ENCODE peak calls at places on chromosomes 1 and 21, in four cellular contexts. G, P, T and R are unnamed samples.

GRCh38 chr1:212487286-212487685 is 54.6 kb downstream of the NENF start:
- DNase-seq in G (no peak), P (no peak), T (no peak), R (peak)

GRCh38 chr1:151443846-151444790 is 15.2 kb downstream of the POGZ start:
- DNase-seq in G (peak), P (peak), T (peak), R (peak)

GRCh38 chr1:89866568-89866967 is 45.7 kb downstream of the LRRC8D start:
- DNase-seq in G (no peak), P (no peak), T (no peak), R (no peak)

GRCh38 chr1:95953005-95953404 is 719.0 kb downstream of the RWDD3 start:
- DNase-seq in G (no peak), P (peak), T (peak), R (peak)

GRCh38 chr21:38562182-38562581 is 63.9 kb upstream of the ERG start:
- DNase-seq in G (no peak), P (no peak), T (no peak), R (no peak)

GRCh38 chr1:247548847-247549246 is at the start of gene GCSAML:
- DNase-seq in G (no peak), P (no peak), T (no peak), R (no peak)

GRCh38 chr21:37139154-37139553 is 66.1 kb downstream of the TTC3 start:
- DNase-seq in G (no peak), P (no peak), T (no peak), R (peak)

GRCh38 chr1:28067523-28068090 is 20.8 kb downstream of the EYA3 start:
- DNase-seq in G (no peak), P (no peak), T (peak), R (no peak)

GRCh38 chr21:32958288-32958992 is 67.3 kb upstream of the OLIG2 start:
- DNase-seq in G (no peak), P (peak), T (no peak), R (no peak)

GRCh38 chr1:201215531-201216357 is 25.1 kb downstream of the IGFN1 start:
- DNase-seq in G (no peak), P (no peak), T (no peak), R (no peak)

GRCh38 chr1:183308719-183309118 is 109.5 kb downstream of the NMNAT2 start:
- DNase-seq in G (no peak), P (no peak), T (no peak), R (no peak)

GRCh38 chr1:175220853-175221547 is 28.4 kb upstream of the KIAA0040 start:
- DNase-seq in G (no peak), P (no peak), T (no peak), R (no peak)

GRCh38 chr1:8905582-8906191 is 27.2 kb upstream of the ENO1 start:
- DNase-seq in G (no peak), P (no peak), T (no peak), R (no peak)

GRCh38 chr1:45512641-45513054 is 9.0 kb downstream of the PRDX1 start:
- DNase-seq in G (peak), P (peak), T (peak), R (peak)

GRCh38 chr21:20592482-20592881 is 405.7 kb upstream of the NCAM2 start:
- DNase-seq in G (no peak), P (no peak), T (no peak), R (no peak)

GRCh38 chr21:15857740-15858139 is 128.0 kb downstream of the USP25 start:
- DNase-seq in G (no peak), P (no peak), T (no peak), R (no peak)

GRCh38 chr1:45953934-45954333 is 150.5 kb downstream of the MAST2 start:
- DNase-seq in G (no peak), P (peak), T (peak), R (peak)

GRCh38 chr21:45357436-45358260 is 47.3 kb upstream of the COL18A1 start:
- DNase-seq in G (no peak), P (no peak), T (no peak), R (no peak)

GRCh38 chr1:198328458-198329032 is 171.7 kb downstream of the NEK7 start:
- DNase-seq in G (no peak), P (no peak), T (no peak), R (no peak)

GRCh38 chr1:112840631-112841624 is 115.1 kb downstream of the SLC16A1 start:
- DNase-seq in G (no peak), P (no peak), T (no peak), R (no peak)

DNA sequence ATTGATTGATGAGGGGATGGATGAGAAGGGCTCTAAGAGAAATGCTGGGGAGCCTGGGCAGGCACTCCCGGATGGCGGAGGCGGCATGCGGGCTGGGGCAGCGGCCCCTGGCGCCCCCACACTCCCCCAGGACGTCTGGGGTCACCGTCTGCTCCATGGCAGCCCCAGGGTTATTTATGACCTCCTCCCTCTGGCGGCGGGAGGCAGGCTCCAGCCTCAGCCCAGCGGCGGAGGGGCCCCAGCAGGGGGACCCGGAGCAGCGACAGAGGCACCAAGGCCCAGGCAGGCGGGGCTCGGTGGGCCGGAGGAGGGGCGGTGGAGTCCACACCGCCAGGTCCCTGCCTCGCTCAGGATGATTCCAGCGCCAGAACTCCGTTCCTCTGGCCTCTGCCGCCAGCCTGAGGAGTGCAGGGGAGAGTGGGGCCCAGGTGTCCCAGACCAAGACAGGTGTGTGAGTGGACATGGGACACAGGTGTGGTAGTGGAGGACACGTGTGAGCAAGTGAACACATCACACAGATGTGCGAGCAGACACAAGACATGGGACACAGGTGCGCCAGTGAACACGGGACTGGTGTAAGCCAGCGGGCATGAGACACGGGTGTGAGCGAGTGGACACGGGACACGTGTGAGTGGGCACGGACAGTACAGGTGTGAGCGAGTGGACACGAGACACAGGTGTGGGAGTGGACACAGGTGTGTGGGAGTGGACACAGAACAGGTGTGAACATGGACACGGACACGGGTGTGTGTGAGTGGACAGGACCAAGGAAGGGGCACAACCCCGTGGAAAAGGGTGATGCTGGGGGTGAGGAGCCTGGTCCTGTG is 2.5 kb upstream of the SAMD11 start:
- DNase-seq in G (peak), P (peak), T (peak), R (peak)
- H3K23ac ChIP-seq in G (peak), P (no peak), T (peak), R (peak)

GRCh38 chr21:28899744-28900143 is 92.9 kb downstream of the LTN1 start:
- DNase-seq in G (no peak), P (no peak), T (peak), R (peak)
- H2AFZ ChIP-seq in G (no peak), P (no peak), T (no peak), R (no peak)

GRCh38 chr1:37731312-37732019 is 33.5 kb downstream of the EPHA10 start:
- DNase-seq in G (no peak), P (no peak), T (no peak), R (no peak)

GRCh38 chr1:37728416-37728815 is 36.1 kb downstream of the CDCA8 start:
- DNase-seq in G (no peak), P (no peak), T (no peak), R (no peak)

GRCh38 chr1:37727186-37727585 is 34.9 kb downstream of the CDCA8 start:
- DNase-seq in G (no peak), P (no peak), T (no peak), R (no peak)

GRCh38 chr1:37734629-37735591 is 30.0 kb downstream of the EPHA10 start:
- DNase-seq in G (peak), P (peak), T (no peak), R (no peak)

GRCh38 chr1:37732111-37732780 is 32.7 kb downstream of the EPHA10 start:
- DNase-seq in G (no peak), P (no peak), T (no peak), R (no peak)
- H3K23ac ChIP-seq in G (no peak), P (no peak), T (no peak), R (no peak)

GRCh38 chr1:244349103-244349531 is 102.6 kb downstream of the ADSS2 start:
- DNase-seq in G (no peak), P (peak), T (peak), R (peak)
- H2AFZ ChIP-seq in G (peak), P (no peak), T (peak), R (no peak)

GRCh38 chr1:3390291-3390690 is 64.2 kb upstream of the ARHGEF16 start:
- DNase-seq in G (no peak), P (no peak), T (no peak), R (no peak)

GRCh38 chr1:3393987-3394920 is 60.2 kb upstream of the ARHGEF16 start:
- DNase-seq in G (no peak), P (no peak), T (no peak), R (no peak)

GRCh38 chr1:3396411-3396810 is 58.1 kb upstream of the ARHGEF16 start:
- DNase-seq in G (no peak), P (no peak), T (no peak), R (no peak)

GRCh38 chr1:3391711-3392110 is 62.8 kb upstream of the ARHGEF16 start:
- DNase-seq in G (peak), P (peak), T (no peak), R (no peak)

GRCh38 chr1:3393024-3393986 is 61.2 kb upstream of the ARHGEF16 start:
- DNase-seq in G (peak), P (peak), T (peak), R (peak)
- H3K23ac ChIP-seq in G (peak), P (no peak), T (no peak), R (no peak)

GRCh38 chr1:224540535-224540934 is 75.6 kb upstream of the CNIH3 start:
- DNase-seq in G (no peak), P (no peak), T (no peak), R (peak)
- H2AFZ ChIP-seq in G (no peak), P (no peak), T (no peak), R (no peak)